ENCODE peak calls at places on chromosomes 12 and 14, in five cellular contexts. One of them, this sample, is unnamed.

GRCh38 chr14:100586520-100587247 is 533 bp downstream of the BEGAIN start:
- DNase-seq in HCT116: peak
- DNase-seq in GM23248: peak
- DNase-seq in neural progenitor cell: no peak
- DNase-seq in MM.1S: no peak
- DNase-seq in this sample: peak

GRCh38 chr14:106790189-106791036 is 1264.0 kb downstream of the TMEM121 start:
- DNase-seq in HCT116: no peak
- DNase-seq in GM23248: peak
- DNase-seq in neural progenitor cell: peak
- DNase-seq in MM.1S: peak
- DNase-seq in this sample: peak

GRCh38 chr12:76866146-76866545 is 12.7 kb downstream of the CSRP2 start:
- DNase-seq in HCT116: no peak
- DNase-seq in GM23248: peak
- DNase-seq in neural progenitor cell: peak
- DNase-seq in MM.1S: no peak
- DNase-seq in this sample: peak

GRCh38 chr14:60485600-60486251 is at the start of gene C14orf39:
- DNase-seq in HCT116: no peak
- DNase-seq in GM23248: peak
- DNase-seq in neural progenitor cell: peak
- DNase-seq in MM.1S: no peak
- DNase-seq in this sample: peak

GRCh38 chr12:100439797-100440196 is 33.9 kb upstream of the NR1H4 start:
- DNase-seq in HCT116: no peak
- DNase-seq in GM23248: no peak
- DNase-seq in neural progenitor cell: no peak
- DNase-seq in MM.1S: no peak
- DNase-seq in this sample: no peak

GRCh38 chr12:85405781-85406522 is 125.9 kb downstream of the ALX1 start:
- DNase-seq in HCT116: no peak
- DNase-seq in GM23248: peak
- DNase-seq in neural progenitor cell: peak
- DNase-seq in MM.1S: no peak
- DNase-seq in this sample: no peak

GRCh38 chr14:70808023-70808401 is 1.3 kb downstream of the MAP3K9 start:
- DNase-seq in HCT116: peak
- DNase-seq in GM23248: no peak
- DNase-seq in neural progenitor cell: peak
- DNase-seq in MM.1S: peak
- DNase-seq in this sample: peak

GRCh38 chr12:57224973-57225679 is 4.4 kb upstream of the SHMT2 start:
- DNase-seq in HCT116: no peak
- DNase-seq in GM23248: peak
- DNase-seq in neural progenitor cell: peak
- DNase-seq in MM.1S: peak
- DNase-seq in this sample: peak

GRCh38 chr14:71720978-71721624 is 211.1 kb upstream of the RGS6 start:
- DNase-seq in HCT116: peak
- DNase-seq in GM23248: peak
- DNase-seq in neural progenitor cell: peak
- DNase-seq in MM.1S: no peak
- DNase-seq in this sample: peak

GRCh38 chr14:101927859-101928258 is 36.5 kb upstream of the DYNC1H1 start:
- DNase-seq in HCT116: no peak
- DNase-seq in GM23248: peak
- DNase-seq in neural progenitor cell: no peak
- DNase-seq in MM.1S: no peak
- DNase-seq in this sample: no peak

GRCh38 chr12:19614601-19615442 is 175.5 kb downstream of the AEBP2 start:
- DNase-seq in HCT116: no peak
- DNase-seq in GM23248: no peak
- DNase-seq in neural progenitor cell: no peak
- DNase-seq in MM.1S: no peak
- DNase-seq in this sample: no peak

GRCh38 chr12:19530631-19531020 is 91.3 kb downstream of the AEBP2 start:
- DNase-seq in HCT116: no peak
- DNase-seq in GM23248: peak
- DNase-seq in neural progenitor cell: no peak
- DNase-seq in MM.1S: no peak
- DNase-seq in this sample: no peak

GRCh38 chr12:53065470-53065869 is 13.7 kb downstream of the SPRYD3 start:
- DNase-seq in HCT116: no peak
- DNase-seq in GM23248: no peak
- DNase-seq in neural progenitor cell: no peak
- DNase-seq in MM.1S: no peak
- DNase-seq in this sample: no peak

GRCh38 chr12:76274699-76275098 is 73.5 kb downstream of the BBS10 start:
- DNase-seq in HCT116: no peak
- DNase-seq in GM23248: peak
- DNase-seq in neural progenitor cell: no peak
- DNase-seq in MM.1S: no peak
- DNase-seq in this sample: no peak

GRCh38 chr14:75282166-75282547 is 3.5 kb downstream of the FOS start:
- DNase-seq in HCT116: no peak
- DNase-seq in GM23248: peak
- DNase-seq in neural progenitor cell: no peak
- DNase-seq in MM.1S: no peak
- DNase-seq in this sample: no peak

GRCh38 chr12:58877243-58877743 is 43.0 kb downstream of the LRIG3 start:
- DNase-seq in HCT116: no peak
- DNase-seq in GM23248: peak
- DNase-seq in neural progenitor cell: no peak
- DNase-seq in MM.1S: no peak
- DNase-seq in this sample: no peak

GRCh38 chr12:131137836-131138637 is 184.3 kb downstream of the ADGRD1 start:
- DNase-seq in HCT116: no peak
- DNase-seq in GM23248: peak
- DNase-seq in neural progenitor cell: no peak
- DNase-seq in MM.1S: no peak
- DNase-seq in this sample: no peak

GRCh38 chr12:49866859-49867579 is 24.1 kb upstream of the BCDIN3D start:
- DNase-seq in HCT116: peak
- DNase-seq in GM23248: peak
- DNase-seq in neural progenitor cell: peak
- DNase-seq in MM.1S: peak
- DNase-seq in this sample: peak

GRCh38 chr14:91380610-91381371 is 36.8 kb downstream of the CCDC88C start:
- DNase-seq in HCT116: no peak
- DNase-seq in GM23248: no peak
- DNase-seq in neural progenitor cell: no peak
- DNase-seq in MM.1S: no peak
- DNase-seq in this sample: no peak

GRCh38 chr14:54609576-54609975 is 42.6 kb downstream of the SAMD4A start:
- DNase-seq in HCT116: no peak
- DNase-seq in GM23248: peak
- DNase-seq in neural progenitor cell: no peak
- DNase-seq in MM.1S: no peak
- DNase-seq in this sample: no peak

GRCh38 chr14:54610051-54610977 is 43.4 kb downstream of the SAMD4A start:
- DNase-seq in HCT116: no peak
- DNase-seq in GM23248: peak
- DNase-seq in neural progenitor cell: no peak
- DNase-seq in MM.1S: no peak
- DNase-seq in this sample: no peak

GRCh38 chr14:54606178-54606577 is 39.2 kb downstream of the SAMD4A start:
- DNase-seq in HCT116: no peak
- DNase-seq in GM23248: peak
- DNase-seq in neural progenitor cell: peak
- DNase-seq in MM.1S: no peak
- DNase-seq in this sample: peak

GRCh38 chr14:54603362-54603761 is 36.4 kb downstream of the SAMD4A start:
- DNase-seq in HCT116: no peak
- DNase-seq in GM23248: peak
- DNase-seq in neural progenitor cell: no peak
- DNase-seq in MM.1S: no peak
- DNase-seq in this sample: no peak

GRCh38 chr14:54606631-54607133 is 39.8 kb downstream of the SAMD4A start:
- DNase-seq in HCT116: no peak
- DNase-seq in GM23248: peak
- DNase-seq in neural progenitor cell: no peak
- DNase-seq in MM.1S: no peak
- DNase-seq in this sample: no peak
- H3K4me2 ChIP-seq in HCT116: no peak
- H3K4me2 ChIP-seq in GM23248: peak
- H3K4me2 ChIP-seq in neural progenitor cell: no peak
- H3K4me2 ChIP-seq in MM.1S: no peak
- H3K4me2 ChIP-seq in this sample: no peak

GRCh38 chr12:26704684-26705475 is 128.1 kb downstream of the ITPR2 start:
- DNase-seq in HCT116: no peak
- DNase-seq in GM23248: peak
- DNase-seq in neural progenitor cell: no peak
- DNase-seq in MM.1S: no peak
- DNase-seq in this sample: no peak
- TF ChIP-seq EZH2phosphoT487 in HCT116: no peak
- TF ChIP-seq EZH2phosphoT487 in GM23248: no peak
- TF ChIP-seq EZH2phosphoT487 in neural progenitor cell: no peak
- TF ChIP-seq EZH2phosphoT487 in MM.1S: no peak
- TF ChIP-seq EZH2phosphoT487 in this sample: no peak

GRCh38 chr12:106171117-106171750 is 32.5 kb upstream of the NUAK1 start:
- DNase-seq in HCT116: no peak
- DNase-seq in GM23248: no peak
- DNase-seq in neural progenitor cell: no peak
- DNase-seq in MM.1S: peak
- DNase-seq in this sample: no peak

GRCh38 chr12:106173442-106173841 is 34.7 kb upstream of the NUAK1 start:
- DNase-seq in HCT116: no peak
- DNase-seq in GM23248: no peak
- DNase-seq in neural progenitor cell: no peak
- DNase-seq in MM.1S: peak
- DNase-seq in this sample: no peak

GRCh38 chr12:106174876-106175275 is 36.1 kb upstream of the NUAK1 start:
- DNase-seq in HCT116: no peak
- DNase-seq in GM23248: no peak
- DNase-seq in neural progenitor cell: no peak
- DNase-seq in MM.1S: no peak
- DNase-seq in this sample: no peak

GRCh38 chr12:106170285-106170684 is 31.5 kb upstream of the NUAK1 start:
- DNase-seq in HCT116: no peak
- DNase-seq in GM23248: peak
- DNase-seq in neural progenitor cell: no peak
- DNase-seq in MM.1S: peak
- DNase-seq in this sample: no peak
- H3K4me2 ChIP-seq in HCT116: no peak
- H3K4me2 ChIP-seq in GM23248: no peak
- H3K4me2 ChIP-seq in neural progenitor cell: no peak
- H3K4me2 ChIP-seq in MM.1S: peak
- H3K4me2 ChIP-seq in this sample: no peak

GRCh38 chr12:109782322-109782695 is 50.9 kb downstream of the TRPV4 start:
- DNase-seq in HCT116: no peak
- DNase-seq in GM23248: no peak
- DNase-seq in neural progenitor cell: no peak
- DNase-seq in MM.1S: no peak
- DNase-seq in this sample: no peak
- TF ChIP-seq EZH2phosphoT487 in HCT116: no peak
- TF ChIP-seq EZH2phosphoT487 in GM23248: no peak
- TF ChIP-seq EZH2phosphoT487 in neural progenitor cell: no peak
- TF ChIP-seq EZH2phosphoT487 in MM.1S: no peak
- TF ChIP-seq EZH2phosphoT487 in this sample: no peak

GRCh38 chr12:11718105-11718504 is 68.6 kb downstream of the ETV6 start:
- DNase-seq in HCT116: no peak
- DNase-seq in GM23248: no peak
- DNase-seq in neural progenitor cell: no peak
- DNase-seq in MM.1S: no peak
- DNase-seq in this sample: no peak

GRCh38 chr12:11718768-11719253 is 69.3 kb downstream of the ETV6 start:
- DNase-seq in HCT116: no peak
- DNase-seq in GM23248: peak
- DNase-seq in neural progenitor cell: peak
- DNase-seq in MM.1S: no peak
- DNase-seq in this sample: no peak

GRCh38 chr12:11717533-11717961 is 68.1 kb downstream of the ETV6 start:
- DNase-seq in HCT116: no peak
- DNase-seq in GM23248: peak
- DNase-seq in neural progenitor cell: no peak
- DNase-seq in MM.1S: no peak
- DNase-seq in this sample: no peak

GRCh38 chr12:11722071-11722470 is 72.6 kb downstream of the ETV6 start:
- DNase-seq in HCT116: no peak
- DNase-seq in GM23248: no peak
- DNase-seq in neural progenitor cell: no peak
- DNase-seq in MM.1S: no peak
- DNase-seq in this sample: no peak

GRCh38 chr12:11719678-11720099 is 70.2 kb downstream of the ETV6 start:
- DNase-seq in HCT116: no peak
- DNase-seq in GM23248: peak
- DNase-seq in neural progenitor cell: no peak
- DNase-seq in MM.1S: no peak
- DNase-seq in this sample: peak
- H3K4me2 ChIP-seq in HCT116: peak
- H3K4me2 ChIP-seq in GM23248: peak
- H3K4me2 ChIP-seq in neural progenitor cell: no peak
- H3K4me2 ChIP-seq in MM.1S: no peak
- H3K4me2 ChIP-seq in this sample: no peak

GRCh38 chr14:68976160-68977067 is 2.7 kb downstream of the ACTN1 start:
- DNase-seq in HCT116: no peak
- DNase-seq in GM23248: peak
- DNase-seq in neural progenitor cell: no peak
- DNase-seq in MM.1S: no peak
- DNase-seq in this sample: no peak
- TF ChIP-seq EZH2phosphoT487 in HCT116: no peak
- TF ChIP-seq EZH2phosphoT487 in GM23248: no peak
- TF ChIP-seq EZH2phosphoT487 in neural progenitor cell: no peak
- TF ChIP-seq EZH2phosphoT487 in MM.1S: no peak
- TF ChIP-seq EZH2phosphoT487 in this sample: no peak

GRCh38 chr12:124385219-124385969 is 90.5 kb downstream of the RFLNA start:
- DNase-seq in HCT116: no peak
- DNase-seq in GM23248: peak
- DNase-seq in neural progenitor cell: no peak
- DNase-seq in MM.1S: no peak
- DNase-seq in this sample: no peak
- H3K4me2 ChIP-seq in HCT116: peak
- H3K4me2 ChIP-seq in GM23248: peak
- H3K4me2 ChIP-seq in neural progenitor cell: no peak
- H3K4me2 ChIP-seq in MM.1S: no peak
- H3K4me2 ChIP-seq in this sample: no peak

This sample was measured in GM23338.